ENCODE peak calls at places on chromosomes 13 and 19, in eight cellular contexts. W, X, R, U, Y, S, M and I are unnamed samples.

GRCh38 chr13:62875118-62875640 is 1459.5 kb upstream of the PCDH20 start:
- DNase-seq in S (no peak), U (no peak), Y (no peak), M (no peak), R (no peak), W (no peak), X (no peak), I (no peak)

GRCh38 chr19:47511128-47511517 is 3.7 kb downstream of the NAPA start:
- DNase-seq in W (no peak), U (no peak), X (no peak), R (peak), S (no peak), Y (no peak), M (no peak), I (no peak)

GRCh38 chr19:10384580-10384979 is 4.2 kb upstream of the TYK2 start:
- DNase-seq in X (no peak), S (no peak), M (no peak), W (no peak), U (no peak), Y (no peak), R (no peak), I (no peak)

GRCh38 chr19:39413903-39414608 is 1.6 kb downstream of the PLEKHG2 start:
- DNase-seq in M (peak), S (no peak), R (peak), X (peak), U (no peak), W (peak), Y (no peak), I (no peak)

GRCh38 chr13:53068841-53069520 is 40.4 kb downstream of the OLFM4 start:
- DNase-seq in W (peak), M (no peak), X (no peak), U (no peak), S (no peak), Y (no peak), R (no peak), I (no peak)

GRCh38 chr19:46147791-46148288 is at the start of gene IGFL2:
- DNase-seq in M (no peak), W (no peak), Y (peak), U (peak), R (peak), S (no peak), X (no peak), I (no peak)

GRCh38 chr13:73715114-73715909 is 418.9 kb downstream of the KLF12 start:
- DNase-seq in W (no peak), X (no peak), M (no peak), U (no peak), R (no peak), S (no peak), Y (no peak), I (peak)

GRCh38 chr19:44738603-44739585 is 9.6 kb upstream of the BCL3 start:
- DNase-seq in Y (no peak), U (no peak), M (no peak), X (no peak), W (no peak), R (peak), S (no peak), I (no peak)

GRCh38 chr19:41563847-41564514 is 12.0 kb upstream of the CEACAM21 start:
- DNase-seq in Y (no peak), X (no peak), R (no peak), W (no peak), S (no peak), U (no peak), M (no peak), I (no peak)

GRCh38 chr13:111410232-111411021 is 90.0 kb downstream of the TEX29 start:
- DNase-seq in W (no peak), M (no peak), S (no peak), Y (no peak), U (no peak), R (no peak), X (no peak), I (no peak)

GRCh38 chr19:49638360-49638759 is 1.6 kb downstream of the RRAS start:
- DNase-seq in S (no peak), R (peak), Y (no peak), X (no peak), U (no peak), M (no peak), W (no peak), I (no peak)

GRCh38 chr19:44570984-44571684 is 41.7 kb upstream of the CEACAM20 start:
- DNase-seq in U (peak), W (peak), S (peak), Y (peak), M (peak), X (peak), R (peak), I (no peak)

GRCh38 chr13:94595006-94595942 is 678 bp downstream of the TGDS start:
- DNase-seq in M (peak), S (peak), X (no peak), U (no peak), Y (no peak), W (peak), R (peak), I (no peak)

GRCh38 chr19:37778613-37779138 is 710 bp downstream of the ZNF573 start:
- DNase-seq in W (peak), M (peak), S (peak), U (no peak), R (peak), X (no peak), Y (peak), I (no peak)

GRCh38 chr13:28047784-28048388 is 52.5 kb downstream of the FLT3 start:
- DNase-seq in Y (no peak), S (peak), U (peak), X (no peak), R (peak), W (no peak), M (peak), I (peak)

GRCh38 chr13:84706004-84706710 is 823.9 kb upstream of the SLITRK1 start:
- DNase-seq in M (no peak), S (no peak), U (no peak), Y (no peak), R (no peak), W (peak), X (no peak), I (no peak)

GRCh38 chr13:70849267-70849666 is 741.0 kb upstream of the KLHL1 start:
- DNase-seq in W (no peak), U (no peak), M (no peak), S (no peak), X (no peak), R (no peak), Y (no peak), I (no peak)

GRCh38 chr13:52851153-52851962 is 2.9 kb upstream of the PCDH8 start:
- DNase-seq in M (no peak), X (peak), U (no peak), Y (no peak), S (no peak), W (peak), R (peak), I (peak)

GRCh38 chr13:77337159-77337558 is 10.3 kb upstream of the MYCBP2 start:
- DNase-seq in R (no peak), M (no peak), X (no peak), U (no peak), Y (no peak), S (peak), W (no peak), I (no peak)

GRCh38 chr13:98664924-98665637 is 87.4 kb downstream of the SLC15A1 start:
- DNase-seq in U (peak), Y (peak), R (peak), M (no peak), W (no peak), X (no peak), S (no peak), I (no peak)

GRCh38 chr19:2171349-2172145 is 7.8 kb downstream of the DOT1L start:
- DNase-seq in Y (no peak), S (peak), U (no peak), W (peak), M (peak), X (peak), R (no peak), I (peak)

GRCh38 chr13:99059498-99060070 is 81.7 kb upstream of the DOCK9 start:
- DNase-seq in R (no peak), Y (no peak), W (no peak), M (no peak), U (no peak), X (no peak), S (no peak), I (no peak)

GRCh38 chr13:50831510-50831909 is 12.0 kb downstream of the DLEU7 start:
- DNase-seq in R (no peak), W (no peak), U (no peak), S (no peak), M (no peak), X (no peak), Y (peak), I (no peak)

GRCh38 chr19:55118401-55118991 is 1.1 kb upstream of the PPP1R12C start:
- DNase-seq in M (no peak), R (peak), S (no peak), X (peak), U (no peak), W (no peak), Y (no peak), I (no peak)

DNA sequence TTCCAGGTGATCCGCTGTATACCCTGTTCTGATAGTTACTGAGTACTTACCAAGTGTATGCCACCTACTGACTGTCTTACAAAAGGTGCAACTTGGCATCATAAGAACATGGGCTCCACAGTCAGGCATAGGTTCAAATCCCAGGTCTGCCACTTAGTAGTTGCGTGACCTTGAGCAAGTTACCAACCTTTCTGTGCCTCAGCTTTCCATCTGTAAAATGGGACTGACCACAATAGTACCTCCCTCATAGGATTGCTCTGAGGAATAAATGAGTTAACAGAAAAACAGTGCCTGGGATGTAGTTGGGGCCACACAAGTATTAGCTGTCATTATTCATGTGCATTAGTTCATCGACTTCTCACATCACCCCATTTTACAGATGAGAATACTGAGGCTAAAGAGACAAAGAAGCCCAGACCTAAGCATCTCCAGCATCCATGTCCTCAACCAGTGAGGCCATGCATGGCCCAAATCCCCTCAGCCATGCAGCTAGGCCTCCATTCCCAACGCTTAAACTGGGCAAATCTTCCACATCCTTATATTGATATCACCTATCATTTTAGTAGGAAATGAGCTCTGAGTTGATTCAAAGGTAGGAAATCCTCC is 51.3 kb upstream of the UBE2L5 start:
- DNase-seq in Y (no peak), R (no peak), X (no peak), W (no peak), U (no peak), M (no peak), S (no peak), I (no peak)
- H3K4me3 ChIP-seq in Y (no peak), R (no peak), X (no peak), W (no peak), U (no peak), M (no peak), S (peak), I (no peak)

GRCh38 chr13:44075113-44075512 is 195.4 kb downstream of the LACC1 start:
- DNase-seq in R (no peak), U (no peak), Y (no peak), S (no peak), W (no peak), X (no peak), M (no peak), I (no peak)

GRCh38 chr13:44084146-44084545 is 204.4 kb downstream of the LACC1 start:
- DNase-seq in R (no peak), Y (no peak), U (no peak), W (no peak), X (no peak), M (no peak), S (no peak), I (no peak)

GRCh38 chr13:44079413-44080205 is 199.9 kb downstream of the LACC1 start:
- DNase-seq in U (no peak), Y (no peak), W (no peak), S (no peak), X (no peak), M (no peak), R (no peak), I (no peak)

GRCh38 chr13:44078806-44079378 is 199.2 kb downstream of the LACC1 start:
- DNase-seq in Y (no peak), X (no peak), R (no peak), U (no peak), W (peak), S (no peak), M (no peak), I (no peak)
- H2AFZ ChIP-seq in Y (no peak), X (peak), R (no peak), U (no peak), W (no peak), S (no peak), M (no peak), I (no peak)

DNA sequence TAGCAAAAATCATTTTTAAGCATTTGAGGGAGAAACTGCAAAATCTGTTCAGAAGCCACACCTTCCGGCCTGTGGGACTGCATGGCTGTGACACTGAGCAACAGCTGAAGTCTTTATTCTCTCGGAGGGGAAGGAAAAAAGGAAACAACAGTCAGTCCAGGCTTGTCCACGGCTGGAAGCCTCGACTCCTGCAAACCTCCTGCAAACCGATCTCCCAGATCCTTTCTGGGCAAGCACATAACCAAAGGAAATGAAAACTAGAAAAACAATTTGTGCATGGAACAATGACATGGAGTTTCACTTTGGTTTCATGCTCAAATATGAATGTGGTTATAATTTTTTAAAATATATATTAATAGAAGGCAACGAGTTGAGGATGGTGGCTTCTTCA is 1.0 kb downstream of the COL4A1 start:
- DNase-seq in Y (no peak), U (no peak), X (no peak), W (no peak), R (peak), M (no peak), S (no peak), I (no peak)
- H3K4me3 ChIP-seq in Y (peak), U (no peak), X (peak), W (peak), R (peak), M (peak), S (no peak), I (no peak)

GRCh38 chr13:112842931-112843391 is 126.1 kb upstream of the MCF2L start:
- DNase-seq in Y (no peak), U (no peak), S (no peak), M (no peak), W (no peak), X (no peak), R (no peak), I (no peak)

GRCh38 chr13:112839347-112840105 is 129.5 kb upstream of the MCF2L start:
- DNase-seq in M (peak), Y (peak), W (no peak), S (peak), X (no peak), R (peak), U (no peak), I (no peak)

GRCh38 chr13:112838038-112838965 is 130.7 kb upstream of the MCF2L start:
- DNase-seq in X (no peak), U (no peak), M (no peak), Y (no peak), W (no peak), R (no peak), S (no peak), I (no peak)

GRCh38 chr13:112842343-112842856 is 126.6 kb upstream of the MCF2L start:
- DNase-seq in R (no peak), X (no peak), Y (peak), S (no peak), M (no peak), U (no peak), W (no peak), I (no peak)

GRCh38 chr13:112840472-112841302 is 128.3 kb upstream of the MCF2L start:
- DNase-seq in M (no peak), R (no peak), Y (no peak), U (no peak), S (no peak), X (no peak), W (no peak), I (no peak)
- H2AFZ ChIP-seq in M (no peak), R (no peak), Y (no peak), U (no peak), S (no peak), X (no peak), W (no peak), I (no peak)